ENCODE peak calls at places on chromosomes 16 and 17, in nine cellular contexts. V is sigmoid colon; J is CD8-positive, alpha-beta T cell; N is colonic mucosa; I is neuronal stem cell; Y is transverse colon; H is IMR-90; O is foreskin keratinocyte; R is CD8-positive, alpha-beta memory T cell. U is an unnamed sample. For H3K4me1, the result is how much of the 10 kb centered on the place peaks cover.

GRCh38 chr17:64309710-64310109 is 46.6 kb upstream of the TEX2 start:
- DNase-seq in V (no peak), J (no peak), N (no peak), I (no peak), Y (no peak), H (no peak), O (no peak), R (no peak), U (no peak)

GRCh38 chr17:40004072-40004471 is 11.2 kb upstream of the CSF3 start:
- DNase-seq in V (no peak), J (no peak), N (no peak), I (no peak), Y (no peak), H (no peak), O (no peak), R (no peak), U (no peak)

GRCh38 chr16:81392011-81392410 is 52.6 kb upstream of the CMIP start:
- DNase-seq in V (no peak), J (no peak), N (no peak), I (no peak), Y (no peak), H (no peak), O (no peak), R (no peak), U (no peak)

GRCh38 chr17:33732116-33732515 is 439.0 kb upstream of the ASIC2 start:
- DNase-seq in V (no peak), J (no peak), N (no peak), I (peak), Y (no peak), H (peak), O (no peak), R (no peak), U (no peak)

GRCh38 chr17:59791603-59792457 is 84.4 kb downstream of the VMP1 start:
- DNase-seq in V (no peak), J (no peak), N (no peak), I (no peak), Y (no peak), H (peak), O (no peak), R (no peak), U (no peak)

GRCh38 chr17:30921544-30922196 is at the start of gene ADAP2:
- DNase-seq in V (peak), J (no peak), N (peak), I (no peak), Y (peak), H (no peak), O (no peak), R (no peak), U (peak)

GRCh38 chr16:66741971-66742396 is 9.4 kb downstream of the DYNC1LI2 start:
- DNase-seq in V (no peak), J (no peak), N (no peak), I (no peak), Y (no peak), H (peak), O (no peak), R (no peak), U (no peak)

GRCh38 chr17:29613371-29613837 is 9.3 kb downstream of the CORO6 start:
- DNase-seq in V (peak), J (peak), N (peak), I (peak), Y (peak), H (peak), O (no peak), R (peak), U (peak)

GRCh38 chr16:4334724-4335495 is 16.2 kb downstream of the PAM16 start:
- DNase-seq in V (peak), J (no peak), N (no peak), I (no peak), Y (no peak), H (no peak), O (no peak), R (no peak), U (no peak)

GRCh38 chr16:70685938-70686375 is at the start of gene MTSS2:
- DNase-seq in V (peak), J (peak), N (peak), I (peak), Y (peak), H (peak), O (no peak), R (no peak), U (peak)

GRCh38 chr16:31094088-31094423 is 541 bp downstream of the VKORC1 start:
- DNase-seq in V (no peak), J (no peak), N (peak), I (peak), Y (no peak), H (no peak), O (no peak), R (no peak), U (no peak)

GRCh38 chr16:81778861-81779539 is at the start of gene PLCG2:
- DNase-seq in V (peak), J (peak), N (peak), I (peak), Y (peak), H (no peak), O (peak), R (peak), U (peak)

GRCh38 chr16:4409081-4409932 is 7.1 kb downstream of the CORO7 start:
- DNase-seq in V (no peak), J (no peak), N (no peak), I (no peak), Y (no peak), H (no peak), O (no peak), R (no peak), U (no peak)

GRCh38 chr17:52147431-52147830 is 11.1 kb downstream of the CA10 start:
- DNase-seq in V (no peak), J (no peak), N (no peak), I (no peak), Y (no peak), H (no peak), O (no peak), R (no peak), U (no peak)

GRCh38 chr17:80447790-80448189 is 28.6 kb downstream of the NPTX1 start:
- DNase-seq in V (no peak), J (no peak), N (no peak), I (no peak), Y (no peak), H (no peak), O (peak), R (no peak), U (no peak)

GRCh38 chr17:8153550-8153956 is 1.3 kb upstream of the PER1 start:
- DNase-seq in V (peak), J (no peak), N (peak), I (no peak), Y (peak), H (peak), O (peak), R (no peak), U (peak)

GRCh38 chr16:3085868-3086595 is 13.1 kb downstream of the ZSCAN10 start:
- DNase-seq in V (no peak), J (no peak), N (no peak), I (no peak), Y (no peak), H (no peak), O (no peak), R (no peak), U (no peak)
- H3K4me1 ChIP-seq in V (under half), J (under half), N (under half), I (under half), Y (under half), H (under half), O (under half), R (under half), U (under half)

GRCh38 chr17:63276821-63277220 is 169.3 kb downstream of the CYB561 start:
- DNase-seq in V (no peak), J (no peak), N (no peak), I (no peak), Y (no peak), H (no peak), O (no peak), R (no peak), U (no peak)
- H3K4me1 ChIP-seq in V (under half), J (under half), N (under half), I (under half), Y (under half), H (under half), O (half or more), R (under half), U (under half)

GRCh38 chr16:16020291-16020690 is 70.9 kb downstream of the ABCC1 start:
- DNase-seq in V (no peak), J (no peak), N (no peak), I (no peak), Y (no peak), H (no peak), O (no peak), R (no peak), U (no peak)

GRCh38 chr16:16017812-16018211 is 68.4 kb downstream of the ABCC1 start:
- DNase-seq in V (no peak), J (no peak), N (no peak), I (no peak), Y (no peak), H (peak), O (no peak), R (no peak), U (no peak)

GRCh38 chr16:16018705-16019104 is 69.3 kb downstream of the ABCC1 start:
- DNase-seq in V (no peak), J (no peak), N (no peak), I (no peak), Y (no peak), H (no peak), O (no peak), R (no peak), U (no peak)

GRCh38 chr16:16021020-16021419 is 71.6 kb downstream of the ABCC1 start:
- DNase-seq in V (no peak), J (no peak), N (no peak), I (no peak), Y (no peak), H (no peak), O (no peak), R (no peak), U (no peak)

DNA sequence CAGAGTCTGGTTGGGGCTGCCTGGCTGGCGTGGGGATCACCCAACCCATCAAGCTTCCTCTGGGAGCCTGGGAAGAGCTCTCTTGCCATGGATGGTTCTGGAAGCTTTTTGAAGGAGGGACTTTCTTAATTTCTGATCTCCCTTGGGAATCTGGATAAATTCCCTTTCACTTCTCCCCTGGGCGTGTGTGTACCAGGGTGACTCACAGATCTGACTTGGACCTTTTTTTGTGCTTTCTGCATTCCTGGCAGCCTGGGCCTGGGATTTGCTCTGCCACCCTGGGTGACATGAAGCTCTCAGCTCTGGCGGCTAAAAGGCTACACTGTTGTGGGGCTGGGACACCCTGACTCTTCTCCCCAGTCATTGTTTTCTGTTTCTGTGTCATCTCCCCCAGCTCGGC is 70.1 kb downstream of the ABCC1 start:
- DNase-seq in V (no peak), J (no peak), N (no peak), I (no peak), Y (no peak), H (peak), O (no peak), R (no peak), U (no peak)
- H3K4me1 ChIP-seq in V (under half), J (under half), N (under half), I (under half), Y (under half), H (under half), O (under half), R (under half), U (under half)

DNA sequence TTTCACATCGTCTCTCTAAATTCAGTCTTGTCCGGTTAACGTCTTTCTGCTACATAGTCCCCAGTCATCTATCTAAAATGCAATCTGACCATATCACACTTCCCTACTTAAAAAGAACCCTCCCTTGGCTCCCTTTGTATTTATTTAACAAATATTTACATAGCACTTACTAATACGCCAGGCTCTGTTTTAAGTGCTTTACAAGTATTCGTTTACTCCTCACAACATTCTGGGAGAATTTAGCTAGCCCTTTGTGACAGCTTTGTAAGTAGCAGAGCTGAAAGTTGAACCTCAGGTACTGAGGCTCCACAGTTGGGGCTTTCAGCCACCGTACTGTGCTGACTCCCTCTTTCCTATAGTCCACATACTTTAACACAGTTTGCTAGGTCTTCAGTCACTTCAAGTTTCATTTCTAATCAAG is 9.2 kb downstream of the PAFAH1B1 start:
- DNase-seq in V (no peak), J (no peak), N (no peak), I (no peak), Y (no peak), H (peak), O (no peak), R (no peak), U (no peak)
- H3K4me1 ChIP-seq in V (half or more), J (half or more), N (under half), I (under half), Y (half or more), H (under half), O (under half), R (half or more), U (under half)

DNA sequence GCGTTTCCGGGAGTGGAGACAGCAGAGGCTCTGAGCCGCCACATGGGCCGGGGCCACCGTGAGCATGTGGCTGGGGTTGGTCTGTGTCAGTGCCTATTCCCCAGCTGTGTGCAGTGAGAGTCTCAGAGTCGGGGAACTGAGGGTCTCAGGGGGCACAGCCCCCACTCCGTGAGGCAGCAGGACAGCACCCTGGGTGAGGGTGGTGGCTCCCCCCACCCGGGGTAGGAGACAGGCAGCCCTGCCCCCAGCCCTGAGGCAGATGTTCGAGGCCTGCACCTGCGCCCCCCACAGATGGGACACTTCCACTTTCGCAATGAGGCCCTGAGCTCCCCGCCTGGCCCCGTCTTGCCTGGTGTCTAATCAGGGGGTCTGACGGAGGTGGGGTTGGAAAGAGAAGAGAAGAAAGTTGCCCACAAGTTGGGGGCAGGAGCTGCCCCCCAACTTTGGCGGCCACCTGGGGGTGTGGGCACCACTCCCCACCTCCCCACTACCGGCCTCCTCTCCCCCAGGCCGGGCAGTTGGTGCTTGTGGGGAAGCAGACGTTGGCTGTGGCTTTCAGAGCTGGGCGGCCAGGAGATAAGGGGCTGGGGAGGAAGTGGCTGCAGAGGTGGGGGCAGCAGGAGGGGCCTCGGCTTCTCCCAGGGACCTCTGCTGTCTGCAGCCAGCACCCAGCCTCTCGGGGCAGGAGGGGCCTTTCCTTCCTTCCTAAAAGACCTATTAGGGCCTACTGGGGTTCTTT is 1.8 kb upstream of the CBFA2T3 start:
- DNase-seq in V (no peak), J (no peak), N (no peak), I (no peak), Y (peak), H (no peak), O (no peak), R (no peak), U (no peak)
- H3K4me1 ChIP-seq in V (under half), J (under half), N (under half), I (under half), Y (under half), H (under half), O (under half), R (under half), U (under half)

DNA sequence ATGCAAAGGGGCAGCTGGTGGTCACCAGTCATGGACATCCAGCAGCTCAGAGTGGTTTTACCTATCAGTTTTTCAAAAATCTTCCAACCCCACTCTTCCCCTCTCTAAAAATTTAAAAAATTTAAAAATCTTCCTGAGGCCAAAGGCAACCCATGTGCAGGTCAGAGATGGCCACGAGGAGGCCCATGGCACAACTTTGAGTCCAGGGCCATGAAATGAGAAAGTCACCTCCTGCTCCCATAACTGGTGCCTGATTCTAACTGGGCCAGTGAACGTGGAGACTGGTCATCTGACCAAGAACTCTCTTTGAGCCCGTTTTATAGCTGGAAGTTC is 124.4 kb downstream of the XYLT1 start:
- DNase-seq in V (no peak), J (no peak), N (no peak), I (no peak), Y (no peak), H (no peak), O (no peak), R (no peak), U (no peak)
- H3K4me1 ChIP-seq in V (half or more), J (half or more), N (under half), I (under half), Y (under half), H (under half), O (under half), R (half or more), U (under half)

DNA sequence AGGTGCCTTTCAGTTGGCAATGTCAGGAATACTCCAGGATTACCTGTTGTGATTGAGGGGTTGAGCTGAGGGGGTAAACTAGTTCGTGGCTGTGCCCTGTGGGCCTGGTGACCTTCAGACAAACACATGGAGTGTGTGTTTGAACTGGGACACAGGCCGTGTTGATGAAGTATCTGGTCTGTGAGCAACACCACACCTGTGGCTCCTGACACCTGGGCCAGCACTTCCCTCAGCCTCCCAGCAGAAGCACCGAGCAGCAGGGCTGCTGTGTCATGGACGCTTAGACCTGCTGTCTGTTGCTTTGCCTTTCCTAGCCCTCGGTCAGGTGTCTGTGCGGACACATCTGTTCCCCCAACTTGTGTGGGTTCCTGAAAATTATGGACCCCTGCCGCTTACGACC is 82.9 kb downstream of the KSR1 start:
- DNase-seq in V (no peak), J (no peak), N (no peak), I (no peak), Y (no peak), H (no peak), O (no peak), R (no peak), U (no peak)
- H3K4me1 ChIP-seq in V (under half), J (under half), N (under half), I (under half), Y (half or more), H (half or more), O (under half), R (under half), U (under half)

U was measured in small intestine.